ENCODE peak calls at places on chromosome 11, in five cellular contexts. E is fibroblast of pulmonary artery, D is heart left ventricle, U is lower leg skin, A is K562. Q is an unnamed sample.

GRCh38 chr11:10908215-10908990 is 50.5 kb upstream of the ZBED5 start:
- DNase-seq in E (peak), D (no peak), U (no peak), A (peak), Q (no peak)

GRCh38 chr11:12803086-12803826 is 129.0 kb downstream of the TEAD1 start:
- DNase-seq in E (peak), D (no peak), U (no peak), A (no peak), Q (no peak)

GRCh38 chr11:10911907-10912306 is 54.1 kb upstream of the ZBED5 start:
- DNase-seq in E (peak), D (no peak), U (no peak), A (no peak), Q (no peak)

GRCh38 chr11:849951-850776 is 7.5 kb downstream of the TSPAN4 start:
- DNase-seq in E (no peak), D (no peak), U (no peak), A (no peak), Q (no peak)

GRCh38 chr11:57379732-57380131 is 1.2 kb downstream of the PRG3 start:
- DNase-seq in E (peak), D (no peak), U (no peak), A (no peak), Q (no peak)

GRCh38 chr11:86395061-86395551 is 20.4 kb downstream of the CCDC81 start:
- DNase-seq in E (peak), D (peak), U (no peak), A (peak), Q (no peak)

GRCh38 chr11:122656073-122656630 is 630 bp downstream of the UBASH3B start:
- DNase-seq in E (peak), D (peak), U (no peak), A (peak), Q (peak)

GRCh38 chr11:12139144-12139881 is 28.9 kb downstream of the MICAL2 start:
- DNase-seq in E (peak), D (no peak), U (no peak), A (no peak), Q (no peak)

GRCh38 chr11:48172818-48173609 is 43.6 kb upstream of the OR4B1 start:
- DNase-seq in E (peak), D (peak), U (peak), A (peak), Q (peak)

GRCh38 chr11:124869856-124870387 is 4.7 kb downstream of the ROBO3 start:
- DNase-seq in E (no peak), D (no peak), U (no peak), A (no peak), Q (no peak)

GRCh38 chr11:124874571-124875255 is 9.5 kb downstream of the ROBO3 start:
- DNase-seq in E (no peak), D (no peak), U (no peak), A (no peak), Q (no peak)

GRCh38 chr11:66467756-66468155 is 1.1 kb downstream of the PELI3 start:
- DNase-seq in E (no peak), D (peak), U (no peak), A (no peak), Q (no peak)

GRCh38 chr11:96524475-96524874 is 134.7 kb downstream of the JRKL start:
- DNase-seq in E (peak), D (no peak), U (no peak), A (no peak), Q (no peak)

GRCh38 chr11:12682730-12683500 is 8.7 kb downstream of the TEAD1 start:
- DNase-seq in E (no peak), D (no peak), U (no peak), A (no peak), Q (no peak)

GRCh38 chr11:76266269-76266668 is 60.0 kb upstream of the WNT11 start:
- DNase-seq in E (peak), D (no peak), U (peak), A (no peak), Q (no peak)

GRCh38 chr11:123187670-123188507 is 7.2 kb downstream of the CLMP start:
- DNase-seq in E (peak), D (no peak), U (no peak), A (no peak), Q (no peak)

GRCh38 chr11:97269527-97269926 is 879.7 kb downstream of the JRKL start:
- DNase-seq in E (peak), D (no peak), U (no peak), A (no peak), Q (no peak)

DNA sequence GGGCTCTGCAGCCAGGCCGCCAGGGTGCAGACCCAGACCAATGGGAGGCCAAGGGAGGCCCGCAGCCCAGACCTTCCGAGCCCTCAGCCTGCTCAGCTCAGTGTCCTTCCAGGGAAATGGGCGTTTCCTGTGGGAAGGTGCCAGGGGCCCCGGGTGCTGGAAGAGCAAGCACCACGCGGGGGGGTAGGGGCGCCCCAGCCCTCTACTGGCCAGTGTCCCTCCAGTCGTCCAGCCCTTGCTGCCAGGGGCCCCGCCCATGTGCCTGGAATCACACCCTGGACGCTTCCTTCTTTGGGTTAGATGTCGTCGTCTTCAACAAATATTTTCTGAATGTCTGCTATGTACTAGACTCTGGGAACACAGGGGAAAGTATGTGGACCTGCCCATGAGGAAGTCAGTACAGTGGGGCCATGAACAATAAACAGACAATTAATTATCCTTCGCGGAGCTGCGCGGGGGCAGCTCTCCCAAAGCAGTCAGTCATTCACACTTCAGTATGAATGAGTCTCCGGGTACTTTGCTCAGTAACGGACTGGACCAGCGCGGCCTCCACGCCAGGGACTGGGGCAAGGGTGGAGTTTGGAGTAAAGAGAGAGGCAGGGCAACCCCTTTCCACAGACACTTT is 60.2 kb downstream of the CDKN1C start:
- DNase-seq in E (peak), D (peak), U (peak), A (no peak), Q (no peak)
- TF ChIP-seq CTCF in E (no peak), D (peak), U (no peak), A (no peak), Q (no peak)

DNA sequence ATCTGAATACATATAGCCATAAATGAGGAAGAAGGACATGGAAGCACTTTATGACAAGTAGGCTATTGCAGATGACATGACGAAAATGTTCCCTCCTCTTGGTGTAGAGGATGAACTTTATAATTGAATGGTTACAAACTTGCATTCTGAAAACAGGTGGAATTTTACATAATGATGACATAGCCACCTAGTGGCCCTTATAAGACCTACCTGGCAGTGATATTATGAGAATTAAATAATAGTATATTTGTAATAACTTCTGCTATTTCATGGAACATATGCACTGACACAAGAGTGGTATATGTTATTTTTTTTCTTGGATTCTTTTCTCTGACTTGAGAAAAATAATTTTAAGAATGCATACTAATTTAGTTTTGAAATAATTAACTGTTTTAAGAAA is 22.9 kb downstream of the TRIM22 start:
- DNase-seq in E (peak), D (no peak), U (no peak), A (peak), Q (no peak)
- TF ChIP-seq CTCF in E (peak), D (peak), U (no peak), A (peak), Q (peak)

GRCh38 chr11:69212121-69213110 is 56.7 kb downstream of the SMIM38 start:
- DNase-seq in E (peak), D (peak), U (no peak), A (no peak), Q (no peak)

GRCh38 chr11:69213315-69213714 is 57.6 kb downstream of the SMIM38 start:
- DNase-seq in E (no peak), D (peak), U (no peak), A (no peak), Q (no peak)

GRCh38 chr11:69210660-69211035 is 54.9 kb downstream of the SMIM38 start:
- DNase-seq in E (no peak), D (no peak), U (no peak), A (no peak), Q (no peak)

GRCh38 chr11:69209936-69210659 is 54.4 kb downstream of the SMIM38 start:
- DNase-seq in E (no peak), D (peak), U (no peak), A (peak), Q (no peak)

GRCh38 chr11:69211540-69212120 is 55.9 kb downstream of the SMIM38 start:
- DNase-seq in E (no peak), D (no peak), U (no peak), A (no peak), Q (no peak)
- TF ChIP-seq CTCF in E (no peak), D (no peak), U (no peak), A (no peak), Q (no peak)

GRCh38 chr11:118602331-118602730 is 5.1 kb upstream of the PHLDB1 start:
- DNase-seq in E (peak), D (peak), U (no peak), A (peak), Q (no peak)

GRCh38 chr11:118605116-118605867 is 2.1 kb upstream of the PHLDB1 start:
- DNase-seq in E (peak), D (peak), U (peak), A (peak), Q (no peak)

GRCh38 chr11:118606844-118607228 is 579 bp upstream of the PHLDB1 start:
- DNase-seq in E (no peak), D (no peak), U (no peak), A (no peak), Q (no peak)

GRCh38 chr11:118606157-118606843 is 1.1 kb upstream of the PHLDB1 start:
- DNase-seq in E (no peak), D (no peak), U (no peak), A (no peak), Q (no peak)

DNA sequence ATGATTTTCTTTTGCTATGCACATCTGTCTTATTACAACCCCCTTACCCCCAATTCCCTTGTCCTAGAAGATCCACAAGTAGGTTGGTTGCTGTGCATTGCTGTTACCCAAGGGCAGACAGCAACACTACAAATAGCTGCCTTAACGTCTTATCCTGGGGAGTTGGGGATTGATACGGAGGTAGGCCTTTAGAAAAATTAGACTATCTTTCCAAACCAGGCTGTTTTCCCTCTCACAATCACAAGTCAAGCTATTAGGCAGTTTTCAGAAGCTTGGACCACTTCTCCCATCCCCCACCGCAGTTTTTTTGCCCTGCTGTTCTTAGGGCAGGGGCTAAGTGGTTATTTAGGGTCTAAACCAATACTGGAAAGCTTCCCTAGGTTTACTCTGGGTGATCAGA is 2.8 kb upstream of the PHLDB1 start:
- DNase-seq in E (no peak), D (no peak), U (no peak), A (peak), Q (no peak)
- TF ChIP-seq CTCF in E (no peak), D (no peak), U (no peak), A (no peak), Q (no peak)

DNA sequence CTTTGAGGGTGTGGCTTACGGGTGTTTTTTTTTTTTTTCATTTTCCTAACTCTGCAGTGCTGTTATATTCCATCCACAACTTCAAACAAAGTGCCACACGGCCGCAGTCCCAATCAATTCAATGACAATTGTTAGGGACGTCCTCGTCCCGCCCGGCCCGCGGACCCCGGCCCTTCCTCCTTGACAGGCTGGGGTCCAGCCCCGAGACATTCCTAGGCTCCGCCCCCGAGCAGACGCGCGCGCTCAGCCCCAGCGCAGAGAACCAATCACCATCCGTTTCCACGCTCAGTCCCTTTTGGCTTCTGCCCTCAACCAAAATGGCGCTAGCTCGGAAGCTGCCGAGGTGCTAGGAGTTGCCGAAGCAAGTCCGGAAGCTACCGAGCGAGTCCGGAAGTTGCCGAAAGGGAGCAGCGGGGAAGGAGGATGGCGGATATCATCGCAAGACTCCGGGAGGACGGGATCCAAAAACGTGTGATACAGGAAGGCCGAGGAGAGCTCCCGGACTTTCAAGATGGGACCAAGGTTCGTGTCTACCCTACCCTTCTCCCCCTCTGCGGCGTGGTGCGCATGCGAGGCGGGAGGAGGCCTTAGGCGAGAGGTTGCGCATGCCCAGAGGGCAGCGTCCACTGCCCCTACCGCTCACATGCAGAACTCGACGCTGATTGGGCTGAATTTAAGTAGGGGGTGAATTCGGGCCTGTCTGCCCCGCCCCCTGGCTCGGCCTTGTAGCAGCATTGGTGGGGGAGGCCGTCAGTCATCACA is at the start of gene AIP:
- DNase-seq in E (peak), D (peak), U (peak), A (peak), Q (peak)
- TF ChIP-seq CTCF in E (no peak), D (peak), U (no peak), A (no peak), Q (no peak)

DNA sequence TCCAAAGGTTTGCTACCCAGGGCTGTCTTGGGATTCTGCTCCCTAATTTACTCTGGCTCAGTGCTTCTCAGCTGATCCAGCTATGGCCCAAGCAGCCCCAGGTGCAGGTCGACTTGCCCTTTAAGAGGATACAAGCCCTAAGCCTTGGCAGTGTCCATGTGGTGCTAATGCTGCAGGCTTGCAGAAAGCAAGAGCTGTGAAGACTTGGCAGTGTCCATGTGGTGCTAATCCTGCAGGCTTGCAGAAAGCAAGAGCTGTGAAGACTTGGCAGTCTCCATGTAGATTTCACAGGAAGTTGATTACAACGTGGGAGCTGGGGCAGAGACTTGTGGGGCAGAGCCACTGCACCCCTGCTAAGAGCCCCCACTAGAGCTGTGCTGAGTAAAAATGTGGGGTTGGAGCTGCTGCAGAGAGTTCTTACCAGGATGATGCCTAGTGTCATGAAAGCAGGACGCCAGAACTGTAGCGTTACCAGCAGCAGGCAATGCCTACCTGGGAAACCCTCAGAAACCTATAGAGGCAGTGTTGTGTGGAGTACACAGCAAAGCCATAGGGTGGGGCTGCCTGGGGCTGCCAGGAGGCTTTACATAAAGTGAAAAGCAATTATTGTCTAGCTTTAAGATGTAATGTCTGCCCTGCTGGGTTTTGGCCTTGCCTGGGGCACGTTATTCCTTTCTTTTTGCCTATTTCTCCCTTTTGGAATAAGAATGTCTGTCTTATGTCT is 16.1 kb upstream of the OR52K1 start:
- DNase-seq in E (no peak), D (no peak), U (no peak), A (no peak), Q (no peak)
- TF ChIP-seq CTCF in E (no peak), D (no peak), U (no peak), A (no peak), Q (no peak)

GRCh38 chr11:45022294-45023064 is 71.8 kb upstream of the TP53I11 start:
- DNase-seq in E (no peak), D (no peak), U (no peak), A (no peak), Q (no peak)

GRCh38 chr11:45021001-45021400 is 70.3 kb upstream of the TP53I11 start:
- DNase-seq in E (no peak), D (peak), U (no peak), A (no peak), Q (no peak)

GRCh38 chr11:45023065-45023365 is 72.3 kb upstream of the TP53I11 start:
- DNase-seq in E (no peak), D (no peak), U (no peak), A (no peak), Q (no peak)

GRCh38 chr11:45024357-45024756 is 73.7 kb upstream of the TP53I11 start:
- DNase-seq in E (no peak), D (no peak), U (no peak), A (no peak), Q (no peak)

GRCh38 chr11:45021692-45022130 is 71.0 kb upstream of the TP53I11 start:
- DNase-seq in E (peak), D (peak), U (peak), A (no peak), Q (no peak)
- TF ChIP-seq CTCF in E (no peak), D (peak), U (no peak), A (no peak), Q (no peak)